ENCODE peak calls at places on chromosomes 1 and 21, in five cellular contexts. L is WTC11, Q is breast epithelium, O is lower lobe of right lung, P is H1. I is an unnamed sample.

GRCh38 chr1:205907794-205908193 is 35.5 kb downstream of the SLC26A9 start:
- DNase-seq in Q (no peak), O (no peak), L (peak; percentile 57), P (no peak), I (peak; percentile 7)

GRCh38 chr1:94962745-94963265 is 35.9 kb upstream of the CNN3 start:
- DNase-seq in L (no peak), P (no peak), O (no peak), Q (no peak), I (no peak)

GRCh38 chr1:20211511-20211931 is 25.2 kb upstream of the PLA2G2C start:
- DNase-seq in P (no peak), Q (peak; percentile 80), L (no peak), O (no peak), I (no peak)

GRCh38 chr1:90768098-90768497 is 51.0 kb upstream of the BARHL2 start:
- DNase-seq in O (no peak), Q (no peak), P (no peak), L (no peak), I (no peak)

GRCh38 chr1:111471012-111471411 is 2.8 kb upstream of the C1orf162 start:
- DNase-seq in P (no peak), Q (peak; percentile 44), L (no peak), O (peak; percentile 80), I (no peak)

GRCh38 chr21:44919913-44920693 is 596 bp downstream of the ITGB2 start:
- DNase-seq in L (no peak), Q (no peak), O (peak; percentile 42), P (no peak), I (no peak)

GRCh38 chr1:2468041-2468472 is 8.0 kb upstream of the PLCH2 start:
- DNase-seq in P (peak; percentile 87), O (no peak), Q (no peak), L (peak; percentile 76), I (no peak)

GRCh38 chr1:154441241-154441888 is 36.2 kb downstream of the IL6R start:
- DNase-seq in P (no peak), L (no peak), O (no peak), Q (no peak), I (no peak)

GRCh38 chr1:7580923-7581753 is 190.0 kb upstream of the VAMP3 start:
- DNase-seq in Q (no peak), O (peak; percentile 36), P (no peak), L (no peak), I (no peak)

DNA sequence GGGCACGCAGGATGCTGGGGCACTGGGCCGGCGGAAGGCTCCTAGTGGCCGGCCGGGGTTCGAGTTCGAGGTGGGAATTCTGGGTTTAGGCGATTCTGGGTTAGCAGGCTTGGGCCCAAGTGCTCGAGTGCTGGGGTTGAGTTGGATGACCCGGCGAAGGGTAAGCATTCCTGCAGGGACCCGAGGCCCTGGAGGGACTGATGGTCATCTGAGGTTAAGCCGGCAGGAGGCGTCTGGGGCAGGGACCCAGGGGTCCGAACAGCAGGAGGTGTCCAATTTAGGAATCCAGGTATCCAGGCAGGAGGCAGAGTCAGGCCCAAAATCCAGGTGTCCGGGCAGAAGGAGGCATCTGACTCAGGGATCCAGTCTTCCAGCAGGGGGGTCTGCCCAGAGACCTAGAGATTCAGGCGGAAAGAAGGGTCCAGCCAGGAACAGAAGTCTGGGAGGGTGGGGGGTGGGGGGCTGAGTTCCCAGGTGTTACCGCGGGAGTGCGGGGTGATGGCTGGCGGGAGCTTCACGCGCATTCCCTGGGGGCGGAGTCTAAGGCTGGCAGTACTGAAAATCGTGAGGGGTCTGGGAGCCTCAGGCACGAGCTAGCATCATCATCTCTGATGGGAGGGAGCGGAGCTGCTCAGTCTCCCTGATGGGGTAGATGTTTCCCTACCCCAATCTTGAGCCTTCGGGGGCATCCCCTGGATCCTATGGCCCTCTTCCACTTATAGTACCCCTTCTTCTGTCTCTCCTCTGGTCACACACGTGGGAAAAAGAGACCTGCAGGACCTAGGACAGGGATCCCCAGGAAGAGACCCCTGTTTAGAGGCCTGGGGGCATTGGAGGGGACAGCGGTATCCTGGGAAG is 585 bp downstream of the GPR3 start:
- DNase-seq in L (no peak), Q (no peak), P (no peak), O (no peak), I (no peak)
- TF ChIP-seq CTCF in L (no peak), Q (no peak), P (peak; percentile 34), O (no peak), I (peak; percentile 33)

DNA sequence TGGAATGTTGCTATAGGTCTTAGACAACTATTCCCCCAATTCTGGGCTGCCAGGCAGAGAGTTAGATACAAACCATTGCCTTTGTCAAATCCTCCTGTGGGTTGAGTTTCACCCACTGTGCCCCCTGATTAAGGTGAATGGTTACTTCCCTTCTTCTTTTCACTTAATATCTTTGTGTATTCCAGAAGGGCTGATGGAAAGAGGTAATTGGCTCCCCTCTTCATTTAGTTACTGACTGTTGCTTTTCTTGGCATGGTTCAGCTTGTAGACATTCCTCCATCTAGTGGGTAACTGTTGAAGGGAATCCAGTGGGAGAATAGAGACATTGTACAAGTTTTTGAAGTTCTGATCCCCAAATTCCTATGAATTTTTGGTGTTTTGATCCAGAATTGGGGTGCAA is 43.8 kb upstream of the MACF1 start:
- DNase-seq in O (no peak), Q (no peak), L (no peak), P (no peak), I (no peak)
- TF ChIP-seq CTCF in O (peak; percentile 8), Q (no peak), L (no peak), P (no peak), I (peak; percentile 15)

DNA sequence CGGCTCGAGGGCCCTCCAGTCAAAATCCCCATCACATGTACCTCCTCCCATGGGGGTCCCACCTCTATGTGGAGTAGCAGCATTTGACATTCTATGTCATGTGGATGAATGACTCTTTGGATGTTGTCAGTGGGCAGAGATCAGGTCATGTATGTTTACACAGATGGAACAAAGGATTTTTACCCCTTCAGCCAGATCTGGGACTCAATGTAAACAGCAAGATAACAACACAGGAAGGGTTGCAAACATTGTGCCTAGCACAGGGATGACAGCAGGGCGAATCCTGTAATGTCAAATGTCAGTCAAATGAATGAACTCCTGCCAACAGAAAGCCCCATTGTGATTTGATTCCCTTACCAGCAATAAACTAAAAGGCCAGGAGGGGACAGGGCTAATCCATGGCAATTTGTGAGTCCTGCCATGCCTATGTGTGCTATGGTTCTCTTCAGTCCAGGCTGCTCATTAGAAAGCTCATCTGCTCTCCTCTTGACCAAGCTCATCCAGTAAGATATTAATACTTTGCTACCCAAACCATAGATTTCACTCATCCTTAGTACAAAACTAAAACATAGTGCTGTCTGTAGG is 60.3 kb downstream of the PGBD5 start:
- DNase-seq in P (no peak), Q (no peak), L (no peak), O (no peak), I (no peak)
- TF ChIP-seq CTCF in P (peak; percentile 46), Q (no peak), L (no peak), O (no peak), I (no peak)

GRCh38 chr1:219325368-219325742 is 151.7 kb downstream of the LYPLAL1 start:
- DNase-seq in L (no peak), Q (no peak), P (no peak), O (no peak), I (no peak)
- TF ChIP-seq CTCF in L (no peak), Q (no peak), P (no peak), O (no peak), I (no peak)

GRCh38 chr1:235415008-235415904 is 48.0 kb downstream of the TBCE start:
- DNase-seq in O (peak; percentile 73), Q (peak; percentile 38), P (peak; percentile 62), L (peak; percentile 69), I (peak; percentile 46)
- TF ChIP-seq CTCF in O (peak; percentile 79), Q (peak; percentile 77), P (peak; percentile 75), L (peak; percentile 76), I (peak; percentile 72)

GRCh38 chr1:9942399-9942938 is 722 bp downstream of the LZIC start:
- DNase-seq in P (no peak), Q (no peak), O (no peak), L (no peak), I (peak; percentile 22)

GRCh38 chr1:9946315-9946714 is 3.0 kb downstream of the NMNAT1 start:
- DNase-seq in P (no peak), O (no peak), Q (no peak), L (no peak), I (no peak)

GRCh38 chr1:9942939-9943807 is at the start of the genes LZIC and NMNAT1:
- DNase-seq in P (peak; percentile 94), Q (peak; percentile 84), L (peak; percentile 93), O (peak; percentile 95), I (peak; percentile 81)
- TF ChIP-seq CTCF in P (no peak), Q (no peak), L (no peak), O (no peak), I (no peak)

GRCh38 chr1:228415221-228415620 is 1.4 kb downstream of the TRIM17 start:
- DNase-seq in L (no peak), O (no peak), P (no peak), Q (no peak), I (no peak)

GRCh38 chr1:228416217-228416971 is at the start of gene TRIM17:
- DNase-seq in Q (peak; percentile 41), P (peak; percentile 89), L (peak; percentile 84), O (no peak), I (no peak)

GRCh38 chr1:228415853-228416216 is 826 bp downstream of the TRIM17 start:
- DNase-seq in O (no peak), P (no peak), L (no peak), Q (no peak), I (no peak)

GRCh38 chr1:228417471-228418203 is 976 bp upstream of the TRIM17 start:
- DNase-seq in P (no peak), L (no peak), O (no peak), Q (peak; percentile 59), I (no peak)

DNA sequence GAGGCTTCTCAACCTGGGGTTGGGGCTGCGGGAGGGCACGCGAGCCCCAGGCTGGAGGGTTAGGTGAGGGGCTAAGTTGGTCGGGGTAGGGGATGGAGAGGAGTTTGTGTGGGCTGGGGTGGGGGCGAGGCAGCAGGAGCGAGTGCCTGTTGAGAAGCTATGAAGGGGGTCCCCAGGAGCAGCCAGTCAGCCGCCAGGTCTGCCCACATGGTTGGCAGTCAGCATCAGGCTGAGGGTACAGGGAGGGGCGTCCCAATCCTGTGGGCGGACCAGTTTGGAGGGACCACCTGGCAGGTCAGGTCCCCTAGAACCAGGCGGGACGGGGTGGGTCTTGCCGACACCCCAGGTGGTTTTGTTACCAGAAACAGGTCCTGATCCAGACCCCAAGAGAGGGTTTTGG is 400 bp upstream of the TRIM17 start:
- DNase-seq in Q (no peak), L (no peak), P (peak; percentile 55), O (no peak), I (no peak)
- TF ChIP-seq CTCF in Q (no peak), L (no peak), P (no peak), O (no peak), I (no peak)

DNA sequence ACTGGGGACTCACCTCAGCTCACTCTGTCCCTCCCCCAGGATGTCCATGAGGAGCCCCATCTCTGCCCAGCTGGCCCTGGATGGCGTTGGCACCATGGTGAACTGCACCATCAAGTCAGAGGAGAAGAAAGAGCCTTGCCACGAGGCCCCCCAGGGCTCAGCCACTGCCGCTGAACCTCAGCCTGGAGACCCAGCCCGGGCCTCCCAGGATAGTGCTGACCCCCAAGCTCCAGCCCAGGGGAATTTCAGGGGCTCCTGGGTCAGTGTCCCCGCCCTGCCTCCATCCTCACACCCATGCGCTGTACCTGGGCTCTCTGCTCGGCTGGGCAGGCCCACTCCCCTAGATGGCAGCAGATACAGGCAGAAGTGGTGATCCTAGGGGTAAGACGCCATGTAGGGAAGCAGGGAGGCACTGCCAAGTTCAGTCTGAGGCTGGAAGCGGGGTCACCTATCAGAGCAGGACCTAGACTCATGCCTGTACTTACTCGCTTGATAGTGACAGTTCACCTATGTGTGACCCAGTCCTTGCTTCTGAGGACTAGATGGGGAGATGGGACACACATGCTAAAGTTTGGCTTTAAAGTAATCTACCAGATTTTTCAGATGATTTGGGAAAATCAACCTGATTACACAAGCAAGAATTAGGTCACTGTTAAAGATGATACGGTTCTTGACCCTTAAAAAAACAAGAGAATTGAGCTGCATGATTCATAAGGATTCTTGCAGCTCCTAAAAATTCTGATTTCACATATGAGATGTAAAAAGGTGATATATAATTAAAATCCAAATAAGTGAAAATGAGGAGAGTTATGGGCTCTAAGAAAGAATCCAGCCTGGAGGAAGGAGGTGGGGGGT is 38.7 kb downstream of the ETNK2 start:
- DNase-seq in Q (no peak), O (no peak), P (no peak), L (no peak), I (peak; percentile 5)
- TF ChIP-seq CTCF in Q (no peak), O (no peak), P (peak; percentile 31), L (no peak), I (no peak)